ENCODE peak calls at places on chromosomes 6 and 20, in six cellular contexts. T is endothelial cell of umbilical vein, F is A549, C is K562, N is HepG2, M is GM12878. Q is an unnamed sample.

GRCh38 chr6:30450908-30451818 is 38.1 kb upstream of the HLA-E start:
- DNase-seq in T (no peak), F (no peak), C (no peak), N (peak), M (peak), Q (peak)

GRCh38 chr20:7392551-7392950 is 547.7 kb downstream of the HAO1 start:
- DNase-seq in T (peak), F (no peak), C (no peak), N (no peak), M (no peak), Q (no peak)

GRCh38 chr20:41334036-41334435 is 6.6 kb upstream of the LPIN3 start:
- DNase-seq in T (no peak), F (no peak), C (no peak), N (no peak), M (no peak), Q (no peak)

GRCh38 chr20:51095755-51096509 is 73.0 kb upstream of the KCNG1 start:
- DNase-seq in T (no peak), F (no peak), C (peak), N (no peak), M (no peak), Q (peak)

GRCh38 chr20:14005996-14006395 is 10.7 kb downstream of the MACROD2 start:
- DNase-seq in T (no peak), F (no peak), C (no peak), N (no peak), M (no peak), Q (no peak)

GRCh38 chr6:12266571-12266970 is 23.6 kb upstream of the EDN1 start:
- DNase-seq in T (no peak), F (no peak), C (no peak), N (no peak), M (no peak), Q (peak)

GRCh38 chr6:151014404-151015150 is 149.1 kb downstream of the MTHFD1L start:
- DNase-seq in T (peak), F (peak), C (peak), N (peak), M (no peak), Q (peak)

GRCh38 chr6:14129572-14129971 is 12.0 kb downstream of the CD83 start:
- DNase-seq in T (peak), F (peak), C (peak), N (peak), M (no peak), Q (peak)

GRCh38 chr6:27019651-27020552 is 227.6 kb upstream of the PRSS16 start:
- DNase-seq in T (peak), F (peak), C (peak), N (no peak), M (peak), Q (peak)

GRCh38 chr6:149467265-149467664 is 17.5 kb downstream of the ZC3H12D start:
- DNase-seq in T (no peak), F (no peak), C (no peak), N (no peak), M (no peak), Q (no peak)

GRCh38 chr6:8803181-8803760 is 367.9 kb upstream of the SLC35B3 start:
- DNase-seq in T (no peak), F (no peak), C (no peak), N (no peak), M (no peak), Q (no peak)

GRCh38 chr20:1946762-1947534 is 46.9 kb downstream of the PDYN start:
- DNase-seq in T (no peak), F (no peak), C (no peak), N (peak), M (no peak), Q (peak)

GRCh38 chr6:142851601-142852000 is 93.4 kb downstream of the HIVEP2 start:
- DNase-seq in T (no peak), F (no peak), C (no peak), N (no peak), M (peak), Q (no peak)

GRCh38 chr6:142855877-142856606 is 88.9 kb downstream of the HIVEP2 start:
- DNase-seq in T (no peak), F (no peak), C (no peak), N (no peak), M (no peak), Q (no peak)

GRCh38 chr6:142854589-142855488 is 90.1 kb downstream of the HIVEP2 start:
- DNase-seq in T (no peak), F (no peak), C (no peak), N (no peak), M (no peak), Q (no peak)

GRCh38 chr6:142850653-142851434 is 94.1 kb downstream of the HIVEP2 start:
- DNase-seq in T (peak), F (no peak), C (no peak), N (no peak), M (peak), Q (no peak)

DNA sequence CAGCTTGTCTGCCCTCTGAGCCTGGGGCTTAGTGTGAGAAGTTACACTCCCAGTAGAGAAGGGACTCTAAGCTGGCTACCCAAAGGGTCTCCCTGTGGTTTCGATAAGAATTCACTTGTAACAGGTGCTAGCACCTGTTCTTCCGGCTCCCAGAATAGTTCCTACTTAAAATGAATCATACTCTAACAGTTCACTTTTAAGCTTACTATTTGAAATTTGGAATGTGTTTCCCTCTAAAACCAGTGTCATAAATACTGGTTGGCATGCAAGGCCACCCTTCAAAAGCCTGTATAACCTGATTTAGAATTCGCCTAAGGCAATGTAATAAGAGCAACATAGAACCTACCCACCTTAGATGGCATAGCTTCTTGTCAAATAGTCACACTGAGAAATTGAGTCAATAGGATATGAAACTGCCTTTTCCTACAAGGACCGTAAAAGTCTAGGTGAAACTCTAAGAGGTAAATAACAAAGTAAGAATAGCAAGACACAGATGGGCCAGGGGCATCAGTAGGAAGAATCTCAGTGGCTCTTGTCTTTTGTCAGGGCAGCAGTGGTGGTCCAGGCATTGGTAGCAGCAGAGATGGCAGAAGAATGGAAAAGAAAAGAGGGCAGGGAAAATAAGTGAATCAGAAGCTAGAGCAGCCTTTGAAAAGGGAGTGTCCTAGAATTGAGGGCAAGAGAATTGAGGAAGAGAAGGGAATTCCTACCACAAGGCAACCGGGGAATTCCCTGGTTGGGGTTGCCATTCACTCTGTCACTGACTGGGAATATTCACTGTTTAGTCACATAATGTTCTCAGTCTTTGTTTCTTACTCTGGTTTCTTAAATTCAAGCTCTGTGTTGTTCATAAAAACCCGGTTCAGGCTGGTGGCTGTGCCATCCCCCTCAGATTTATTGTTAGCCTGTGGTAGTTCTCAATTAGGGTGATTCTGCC is 91.5 kb downstream of the HIVEP2 start:
- DNase-seq in T (no peak), F (no peak), C (no peak), N (no peak), M (no peak), Q (no peak)
- TF ChIP-seq MAX in T (no peak), F (no peak), C (no peak), N (no peak), M (no peak), Q (no peak)

GRCh38 chr6:122405417-122405816 is 6.0 kb downstream of the HSF2 start:
- DNase-seq in T (no peak), F (no peak), C (no peak), N (no peak), M (no peak), Q (peak)
- TF ChIP-seq MYC in T (no peak), F (no peak), C (no peak), N (no peak), M (no peak), Q (no peak)

GRCh38 chr20:32444474-32445220 is 86.5 kb downstream of the ASXL1 start:
- DNase-seq in T (no peak), F (no peak), C (no peak), N (no peak), M (no peak), Q (no peak)

GRCh38 chr20:32441638-32442037 is 83.5 kb downstream of the ASXL1 start:
- DNase-seq in T (no peak), F (no peak), C (no peak), N (no peak), M (no peak), Q (no peak)

GRCh38 chr20:32443386-32443974 is 85.3 kb downstream of the ASXL1 start:
- DNase-seq in T (no peak), F (no peak), C (peak), N (no peak), M (no peak), Q (no peak)

GRCh38 chr20:32440758-32441078 is 82.6 kb downstream of the ASXL1 start:
- DNase-seq in T (no peak), F (no peak), C (no peak), N (no peak), M (no peak), Q (no peak)

GRCh38 chr20:32442630-32443029 is 84.5 kb downstream of the ASXL1 start:
- DNase-seq in T (no peak), F (no peak), C (no peak), N (no peak), M (no peak), Q (no peak)
- H3K4me3 ChIP-seq in T (no peak), F (no peak), C (no peak), N (no peak), M (no peak), Q (no peak)

GRCh38 chr20:46063652-46064054 is 26.1 kb downstream of the NCOA5 start:
- DNase-seq in T (no peak), F (no peak), C (no peak), N (no peak), M (peak), Q (no peak)
- TF ChIP-seq MAX in T (no peak), F (no peak), C (no peak), N (no peak), M (no peak), Q (no peak)

DNA sequence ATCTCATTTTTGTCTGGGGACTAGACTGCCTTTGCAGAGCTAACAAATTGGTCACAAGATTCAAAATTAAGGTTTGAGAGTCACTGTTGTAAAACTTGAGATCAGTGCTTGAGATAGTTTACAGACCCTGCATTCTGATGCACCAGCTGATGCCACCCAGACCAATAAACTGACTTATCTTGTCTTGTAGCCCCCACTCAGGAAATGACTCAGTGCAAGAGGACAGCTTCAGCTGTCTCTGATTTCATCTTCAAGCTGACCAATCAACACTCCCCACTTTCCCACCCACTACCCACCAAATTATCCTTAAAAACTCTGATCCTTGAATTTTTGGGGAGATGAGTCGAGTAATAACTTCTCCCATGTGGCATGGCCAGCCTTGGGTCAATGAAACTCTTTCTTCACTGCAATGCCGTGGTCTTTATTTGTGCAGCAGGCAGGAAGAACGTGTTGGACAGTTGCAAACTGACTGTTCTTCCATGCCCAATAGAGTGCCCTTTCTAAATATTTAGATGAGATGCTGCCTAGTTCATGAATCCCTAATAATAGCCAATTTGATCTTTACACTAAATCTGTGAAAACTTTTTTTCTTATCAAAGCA is 48.3 kb upstream of the PROKR2 start:
- DNase-seq in T (no peak), F (no peak), C (no peak), N (no peak), M (no peak), Q (peak)
- TF ChIP-seq MYC in T (no peak), F (no peak), C (no peak), N (no peak), M (no peak), Q (no peak)